ENCODE peak calls at places on chromosomes 2 and 18, in five cellular contexts. G is left ventricle myocardium superior, V is uterus, Q is GM04504, O is mucosa of gallbladder. R is an unnamed sample.

GRCh38 chr2:45814528-45814927 is 163.1 kb downstream of the PRKCE start:
- DNase-seq in G (no peak), V (peak; percentile 64), Q (no peak), O (no peak), R (peak; percentile 37)

GRCh38 chr2:208541982-208542464 is 135.4 kb downstream of the PTH2R start:
- DNase-seq in G (no peak), V (no peak), Q (no peak), O (no peak), R (no peak)

GRCh38 chr2:158491072-158491471 is 34.3 kb downstream of the PKP4 start:
- DNase-seq in G (no peak), V (no peak), Q (no peak), O (no peak), R (no peak)

GRCh38 chr2:238158807-238159539 is at the start of gene ERFE:
- DNase-seq in G (peak; percentile 59), V (no peak), Q (no peak), O (no peak), R (peak; percentile 43)

GRCh38 chr2:147844691-147845607 is at the start of gene ACVR2A:
- DNase-seq in G (peak; percentile 52), V (peak; percentile 34), Q (no peak), O (peak; percentile 23), R (peak; percentile 13)

GRCh38 chr2:96531366-96531765 is 5.2 kb upstream of the ARID5A start:
- DNase-seq in G (peak; percentile 21), V (peak; percentile 57), Q (no peak), O (no peak), R (peak; percentile 16)

GRCh38 chr2:29273004-29273703 is 157.9 kb downstream of the CLIP4 start:
- DNase-seq in G (no peak), V (no peak), Q (no peak), O (no peak), R (no peak)

GRCh38 chr2:109020217-109020637 is 31.2 kb upstream of the EDAR start:
- DNase-seq in G (no peak), V (no peak), Q (peak; percentile 27), O (no peak), R (no peak)

GRCh38 chr2:227482638-227483340 is 10.8 kb downstream of the AGFG1 start:
- DNase-seq in G (no peak), V (no peak), Q (no peak), O (no peak), R (no peak)

GRCh38 chr2:237294509-237294908 is 119.5 kb downstream of the COL6A3 start:
- DNase-seq in G (no peak), V (no peak), Q (no peak), O (no peak), R (no peak)

GRCh38 chr2:97751752-97752151 is 38.4 kb downstream of the ZAP70 start:
- DNase-seq in G (peak; percentile 52), V (no peak), Q (no peak), O (no peak), R (no peak)

GRCh38 chr2:148875387-148876051 is 492 bp downstream of the KIF5C start:
- DNase-seq in G (no peak), V (no peak), Q (no peak), O (no peak), R (no peak)

GRCh38 chr18:5110288-5110687 is 86.8 kb downstream of the AKAIN1 start:
- DNase-seq in G (no peak), V (no peak), Q (no peak), O (no peak), R (no peak)

R was measured in heart right ventricle.